ENCODE peak calls at places on chromosomes 5 and 9, in seven cellular contexts. G, U, J, F, R, H and A are unnamed samples.

GRCh38 chr5:161541-162110 is 29.7 kb upstream of the LRRC14B start:
- DNase-seq in G (no peak), U (no peak), J (no peak), F (no peak), R (no peak), H (no peak), A (no peak)

GRCh38 chr5:158700231-158700996 is 399.3 kb downstream of the EBF1 start:
- DNase-seq in G (no peak), U (no peak), J (no peak), F (no peak), R (no peak), H (no peak), A (no peak)

GRCh38 chr9:133368249-133368881 is 7.5 kb downstream of the SURF4 start:
- DNase-seq in G (no peak), U (no peak), J (no peak), F (no peak), R (no peak), H (no peak), A (no peak)

GRCh38 chr9:33446507-33447403 is 638 bp downstream of the AQP3 start:
- DNase-seq in G (peak; percentile 78), U (no peak), J (peak; percentile 24), F (peak; percentile 64), R (peak; percentile 38), H (no peak), A (no peak)

GRCh38 chr9:81613002-81613750 is 76.2 kb downstream of the TLE1 start:
- DNase-seq in G (no peak), U (no peak), J (peak; percentile 71), F (peak; percentile 76), R (no peak), H (no peak), A (no peak)

GRCh38 chr9:87850405-87850804 is 32.3 kb upstream of the SPATA31E1 start:
- DNase-seq in G (no peak), U (no peak), J (no peak), F (no peak), R (no peak), H (no peak), A (no peak)

GRCh38 chr9:69371001-69371400 is 46.0 kb downstream of the ENTREP1 start:
- DNase-seq in G (no peak), U (no peak), J (no peak), F (no peak), R (no peak), H (no peak), A (no peak)

GRCh38 chr9:128145536-128145935 is 3.7 kb upstream of the LCN2 start:
- DNase-seq in G (no peak), U (no peak), J (no peak), F (no peak), R (no peak), H (no peak), A (no peak)

GRCh38 chr5:94245608-94246007 is 372.8 kb downstream of the KIAA0825 start:
- DNase-seq in G (no peak), U (no peak), J (no peak), F (no peak), R (no peak), H (no peak), A (no peak)

GRCh38 chr9:91111876-91112275 is 249.8 kb downstream of the AUH start:
- DNase-seq in G (no peak), U (no peak), J (no peak), F (no peak), R (no peak), H (no peak), A (no peak)

GRCh38 chr5:14806452-14806851 is 65.1 kb downstream of the ANKH start:
- DNase-seq in G (no peak), U (peak; percentile 80), J (no peak), F (peak; percentile 80), R (no peak), H (no peak), A (no peak)

GRCh38 chr9:89730715-89731114 is 125.9 kb downstream of the GADD45G start:
- DNase-seq in G (no peak), U (no peak), J (no peak), F (no peak), R (no peak), H (peak; percentile 41), A (no peak)

GRCh38 chr5:176578391-176578808 is 29.3 kb downstream of the CDHR2 start:
- DNase-seq in G (peak; percentile 65), U (no peak), J (no peak), F (no peak), R (no peak), H (peak; percentile 92), A (peak; percentile 62)

GRCh38 chr9:136007906-136008692 is 46.9 kb upstream of the UBAC1 start:
- DNase-seq in G (no peak), U (peak; percentile 45), J (no peak), F (no peak), R (peak; percentile 35), H (no peak), A (no peak)

GRCh38 chr9:89116064-89116817 is 62.4 kb downstream of the SHC3 start:
- DNase-seq in G (no peak), U (no peak), J (no peak), F (no peak), R (no peak), H (no peak), A (no peak)

GRCh38 chr5:114358329-114358728 is 3.5 kb upstream of the KCNN2 start:
- DNase-seq in G (no peak), U (no peak), J (no peak), F (no peak), R (no peak), H (no peak), A (no peak)
- TF ChIP-seq CTCF in G (no peak), U (no peak), J (no peak), F (peak; percentile 21), R (no peak), H (peak; percentile 53), A (no peak)

GRCh38 chr5:166286832-166287231 is 2004.6 kb upstream of the WWC1 start:
- DNase-seq in G (no peak), U (no peak), J (no peak), F (no peak), R (no peak), H (no peak), A (no peak)
- TF ChIP-seq CTCF in G (no peak), U (no peak), J (no peak), F (no peak), R (no peak), H (no peak), A (no peak)

GRCh38 chr5:174734571-174735497 is 10.5 kb downstream of the MSX2 start:
- DNase-seq in G (no peak), U (no peak), J (no peak), F (no peak), R (no peak), H (no peak), A (no peak)

GRCh38 chr5:174736351-174736721 is 12.0 kb downstream of the MSX2 start:
- DNase-seq in G (no peak), U (no peak), J (no peak), F (no peak), R (peak; percentile 28), H (no peak), A (no peak)

GRCh38 chr5:174737335-174737734 is 13.0 kb downstream of the MSX2 start:
- DNase-seq in G (no peak), U (no peak), J (no peak), F (no peak), R (no peak), H (no peak), A (no peak)

GRCh38 chr5:174736777-174737176 is 12.4 kb downstream of the MSX2 start:
- DNase-seq in G (no peak), U (no peak), J (no peak), F (no peak), R (no peak), H (no peak), A (no peak)

DNA sequence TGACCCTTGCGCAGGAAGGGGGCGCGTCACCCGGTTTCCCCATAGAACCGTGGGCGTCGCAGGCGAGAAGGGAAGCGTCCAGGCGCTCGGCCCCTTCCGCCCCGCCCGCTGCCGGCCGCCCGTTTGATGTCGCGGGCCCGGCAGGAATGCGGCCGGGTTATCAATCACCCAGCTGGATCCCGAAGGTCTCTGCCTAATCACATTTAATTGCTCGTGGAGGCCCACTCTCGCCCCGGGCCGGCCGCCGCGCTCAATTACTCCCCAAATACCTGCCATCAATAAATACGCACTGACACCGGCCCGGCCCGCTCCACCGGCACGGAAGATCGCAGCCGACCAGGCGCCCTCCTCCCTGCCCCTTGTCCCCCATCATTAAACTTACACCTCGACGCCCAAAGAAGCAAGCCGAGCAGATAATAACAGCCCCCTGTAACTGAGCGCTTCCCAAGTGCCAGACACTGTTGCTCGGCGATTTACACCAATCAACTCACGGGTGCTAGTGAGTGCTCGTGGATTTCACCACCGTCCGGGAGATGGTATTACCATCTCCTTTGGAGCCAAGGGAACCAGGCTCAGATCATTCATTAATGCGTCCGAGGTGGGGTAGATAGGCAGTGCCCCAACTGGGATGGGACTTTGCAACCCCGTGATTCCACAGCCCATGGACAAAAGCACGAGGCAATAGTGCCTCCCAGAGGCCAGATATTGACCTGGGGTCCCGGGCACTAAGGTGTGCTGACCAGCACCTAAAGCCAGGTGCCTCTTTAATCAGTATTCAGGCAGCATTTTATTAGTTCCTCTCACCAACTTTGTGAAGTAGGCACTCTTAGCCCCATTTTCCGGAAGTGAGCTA is 11.3 kb downstream of the MSX2 start:
- DNase-seq in G (no peak), U (no peak), J (no peak), F (no peak), R (no peak), H (peak; percentile 78), A (no peak)
- TF ChIP-seq CTCF in G (no peak), U (peak; percentile 21), J (no peak), F (peak; percentile 54), R (peak; percentile 22), H (peak; percentile 84), A (peak; percentile 33)

DNA sequence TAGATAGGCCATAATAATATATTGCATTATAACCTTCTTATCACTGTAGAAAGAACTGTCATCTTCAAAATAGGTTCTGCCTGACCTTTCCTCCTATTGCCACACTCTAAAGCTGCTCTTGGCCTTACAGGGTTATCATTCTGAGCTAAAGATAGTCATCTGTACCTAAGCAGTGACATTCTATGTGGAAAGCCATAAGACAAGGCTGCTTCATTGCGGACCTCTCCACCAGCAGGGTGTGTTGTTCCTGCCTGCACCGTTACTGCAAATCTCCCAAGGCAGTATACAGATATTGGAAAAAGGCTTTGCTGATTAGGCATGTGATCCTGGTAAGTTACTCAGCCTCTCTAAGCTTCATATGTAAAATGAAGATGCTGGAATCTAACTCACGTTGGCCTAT is 8.1 kb downstream of the ZNF622 start:
- DNase-seq in G (no peak), U (no peak), J (no peak), F (no peak), R (no peak), H (no peak), A (no peak)
- TF ChIP-seq CTCF in G (no peak), U (peak; percentile 11), J (no peak), F (peak; percentile 46), R (no peak), H (no peak), A (no peak)

GRCh38 chr5:81182396-81183390 is 50.4 kb upstream of the CKMT2 start:
- DNase-seq in G (no peak), U (no peak), J (no peak), F (no peak), R (no peak), H (no peak), A (no peak)

GRCh38 chr5:81180780-81181179 is 52.3 kb upstream of the CKMT2 start:
- DNase-seq in G (no peak), U (no peak), J (no peak), F (no peak), R (no peak), H (no peak), A (no peak)

GRCh38 chr5:81181576-81182316 is 51.4 kb upstream of the CKMT2 start:
- DNase-seq in G (no peak), U (no peak), J (no peak), F (no peak), R (no peak), H (no peak), A (no peak)

GRCh38 chr5:81184749-81185110 is 48.4 kb upstream of the CKMT2 start:
- DNase-seq in G (no peak), U (no peak), J (no peak), F (no peak), R (no peak), H (no peak), A (no peak)

GRCh38 chr5:81183811-81184748 is 49.0 kb upstream of the CKMT2 start:
- DNase-seq in G (no peak), U (no peak), J (no peak), F (no peak), R (no peak), H (no peak), A (no peak)
- TF ChIP-seq CTCF in G (no peak), U (no peak), J (no peak), F (no peak), R (no peak), H (no peak), A (no peak)